ENCODE peak calls at places on chromosomes 5 and 9, in five cellular contexts. W is fibroblast of mammary gland, H is T-helper 9 cell, R is NCI-H460, E is NCI-H2081. B is an unnamed sample.

GRCh38 chr9:72292184-72292787 is 72.7 kb downstream of the ZFAND5 start:
- DNase-seq in W (peak), H (no peak), R (peak), E (peak), B (peak)

GRCh38 chr9:136353757-136354488 is 9.6 kb downstream of the DNLZ start:
- DNase-seq in W (no peak), H (no peak), R (no peak), E (no peak), B (no peak)

GRCh38 chr9:136331556-136332481 is 4.5 kb downstream of the GPSM1 start:
- DNase-seq in W (no peak), H (no peak), R (no peak), E (no peak), B (no peak)

GRCh38 chr9:751137-752051 is 90.1 kb upstream of the DMRT1 start:
- DNase-seq in W (peak), H (no peak), R (no peak), E (no peak), B (no peak)

GRCh38 chr5:91328743-91329142 is 54.4 kb downstream of the ARRDC3 start:
- DNase-seq in W (no peak), H (no peak), R (no peak), E (no peak), B (no peak)

GRCh38 chr5:90741022-90741564 is 182.5 kb downstream of the ADGRV1 start:
- DNase-seq in W (no peak), H (no peak), R (no peak), E (no peak), B (no peak)

GRCh38 chr9:23557691-23558090 is 268.3 kb downstream of the ELAVL2 start:
- DNase-seq in W (no peak), H (no peak), R (no peak), E (no peak), B (no peak)

GRCh38 chr5:30325795-30326194 is 867.7 kb upstream of the CDH6 start:
- DNase-seq in W (no peak), H (no peak), R (no peak), E (no peak), B (no peak)

GRCh38 chr5:120507826-120508463 is 43.8 kb downstream of the PRR16 start:
- DNase-seq in W (no peak), H (no peak), R (peak), E (no peak), B (no peak)

GRCh38 chr9:22170990-22171663 is 162.0 kb upstream of the CDKN2B start:
- DNase-seq in W (no peak), H (no peak), R (no peak), E (no peak), B (no peak)

GRCh38 chr9:81661339-81661738 is 28.0 kb downstream of the TLE1 start:
- DNase-seq in W (no peak), H (no peak), R (no peak), E (peak), B (no peak)

GRCh38 chr9:36045610-36046009 is 8.9 kb downstream of the RECK start:
- DNase-seq in W (no peak), H (no peak), R (no peak), E (no peak), B (no peak)

GRCh38 chr9:93023521-93023815 is 35.0 kb upstream of the SUSD3 start:
- DNase-seq in W (no peak), H (no peak), R (no peak), E (no peak), B (no peak)

GRCh38 chr5:119951330-119951934 is 322.1 kb downstream of the FAM170A start:
- DNase-seq in W (no peak), H (no peak), R (no peak), E (no peak), B (peak)

GRCh38 chr9:4873066-4873465 is 80.3 kb downstream of the RCL1 start:
- DNase-seq in W (no peak), H (no peak), R (no peak), E (no peak), B (no peak)

GRCh38 chr5:54217826-54218503 is 92.4 kb downstream of the ARL15 start:
- DNase-seq in W (peak), H (no peak), R (peak), E (peak), B (peak)

GRCh38 chr5:141844414-141845097 is 33.7 kb downstream of the PCDH1 start:
- DNase-seq in W (no peak), H (no peak), R (no peak), E (no peak), B (no peak)

GRCh38 chr5:93586948-93587918 is 4.2 kb downstream of the NR2F1 start:
- DNase-seq in W (peak), H (no peak), R (no peak), E (no peak), B (no peak)

GRCh38 chr5:111829701-111830100 is 72.7 kb upstream of the NREP start:
- DNase-seq in W (peak), H (no peak), R (no peak), E (no peak), B (no peak)

GRCh38 chr9:134769084-134769455 is 111.5 kb upstream of the FCN2 start:
- DNase-seq in W (peak), H (no peak), R (no peak), E (no peak), B (peak)

GRCh38 chr5:175436403-175436802 is 7.6 kb downstream of the DRD1 start:
- DNase-seq in W (no peak), H (no peak), R (no peak), E (no peak), B (no peak)

GRCh38 chr5:135248801-135249231 is 150.2 kb downstream of the MACROH2A1 start:
- DNase-seq in W (no peak), H (no peak), R (no peak), E (no peak), B (no peak)

GRCh38 chr5:55694152-55694830 is 17.8 kb downstream of the SLC38A9 start:
- DNase-seq in W (peak), H (no peak), R (peak), E (no peak), B (no peak)

GRCh38 chr5:168366124-168366523 is 74.7 kb downstream of the WWC1 start:
- DNase-seq in W (peak), H (no peak), R (no peak), E (no peak), B (no peak)